ENCODE peak calls at places on chromosomes 16 and 17, in eight cellular contexts. P is pancreas; J is BJ; Y is fibroblast of the aortic adventitia; Z is stimulated activated naive CD4-positive, alpha-beta T cell treated with Interleukin-2 at 50 U/mL for 16 hours; G is 8988T; E is activated CD4-positive, CD25-positive, alpha-beta regulatory T cell; O is stimulated activated naive CD8-positive, alpha-beta T cell treated with anti-CD3 and anti-CD28 coated beads, Interleukin-15, Interleukin-2, amounts not matched to agents 100 U/mL and 50 U/mL, for 24 hours. L is an unnamed sample.

GRCh38 chr16:27303256-27304100 is 10.3 kb upstream of the IL4R start:
- DNase-seq in G (no peak), O (peak; percentile 2), J (no peak), P (no peak), E (no peak), Y (no peak), Z (no peak), L (no peak)

GRCh38 chr17:60325730-60326524 is 66.0 kb downstream of the USP32 start:
- DNase-seq in O (no peak), Z (no peak), P (no peak), E (no peak), J (no peak), Y (no peak), G (no peak), L (no peak)

GRCh38 chr17:65688307-65688706 is 126.9 kb upstream of the AXIN2 start:
- DNase-seq in J (no peak), Y (no peak), E (no peak), G (no peak), O (no peak), Z (no peak), P (no peak), L (no peak)

GRCh38 chr17:68101992-68102758 is 66.6 kb downstream of the KPNA2 start:
- DNase-seq in G (no peak), O (peak; percentile 19), J (no peak), Z (peak; percentile 11), P (peak; percentile 16), E (no peak), Y (peak; percentile 6), L (no peak)

GRCh38 chr16:22181426-22181825 is 19.1 kb downstream of the SDR42E2 start:
- DNase-seq in P (no peak), O (no peak), G (no peak), J (no peak), E (no peak), Z (no peak), Y (no peak), L (no peak)

GRCh38 chr16:83070416-83071199 is 443.8 kb downstream of the CDH13 start:
- DNase-seq in E (no peak), O (no peak), G (no peak), Y (no peak), P (no peak), Z (no peak), J (peak; percentile 1), L (no peak)

GRCh38 chr17:81487487-81488275 is 24.9 kb downstream of the ACTG1 start:
- DNase-seq in Y (peak; percentile 52), G (peak; percentile 96), Z (peak; percentile 71), E (peak; percentile 52), J (no peak), O (peak; percentile 87), P (peak; percentile 78), L (peak; percentile 67)

GRCh38 chr17:33977729-33978514 is 277.2 kb upstream of the CCL2 start:
- DNase-seq in E (no peak), Y (no peak), P (no peak), Z (no peak), G (no peak), J (no peak), O (no peak), L (no peak)

GRCh38 chr16:27273670-27274522 is 5.3 kb upstream of the NSMCE1 start:
- DNase-seq in Y (no peak), E (no peak), P (no peak), G (no peak), Z (no peak), O (peak; percentile 64), J (no peak), L (no peak)

GRCh38 chr17:81489012-81489968 is 23.3 kb downstream of the ACTG1 start:
- DNase-seq in J (no peak), E (no peak), Z (no peak), O (no peak), Y (no peak), P (no peak), G (no peak), L (no peak)

GRCh38 chr17:57422574-57423164 is 166.3 kb downstream of the MSI2 start:
- DNase-seq in G (no peak), E (no peak), Y (peak; percentile 54), J (no peak), O (peak; percentile 33), P (no peak), Z (no peak), L (no peak)

GRCh38 chr17:27323538-27324212 is 29.8 kb downstream of the WSB1 start:
- DNase-seq in O (no peak), J (peak; percentile 31), E (no peak), P (no peak), Z (no peak), Y (peak; percentile 83), G (no peak), L (no peak)

GRCh38 chr17:82242977-82243647 is 14.3 kb downstream of the SLC16A3 start:
- DNase-seq in Z (no peak), E (no peak), Y (peak; percentile 84), O (no peak), J (no peak), P (peak; percentile 84), G (no peak), L (no peak)

GRCh38 chr17:49241040-49241439 is 10.5 kb upstream of the PHOSPHO1 start:
- DNase-seq in P (no peak), Y (no peak), O (no peak), Z (no peak), E (no peak), J (no peak), G (no peak), L (no peak)

GRCh38 chr16:85327731-85328664 is 215.7 kb upstream of the CIBAR2 start:
- DNase-seq in J (no peak), P (no peak), E (no peak), G (no peak), Y (no peak), O (no peak), Z (no peak), L (peak; percentile 21)

GRCh38 chr17:16941072-16941641 is 30.8 kb downstream of the TNFRSF13B start:
- DNase-seq in Z (no peak), J (no peak), Y (no peak), E (no peak), G (no peak), P (no peak), O (no peak), L (no peak)

GRCh38 chr17:57295526-57296023 is 39.3 kb downstream of the MSI2 start:
- DNase-seq in G (no peak), Y (no peak), J (peak; percentile 34), P (no peak), O (no peak), E (no peak), Z (no peak), L (no peak)

GRCh38 chr16:64627288-64627687 is 494.6 kb downstream of the CDH11 start:
- DNase-seq in P (no peak), J (no peak), Y (no peak), O (no peak), Z (no peak), G (no peak), E (no peak), L (no peak)

GRCh38 chr16:83307206-83307990 is 500.4 kb upstream of the HSBP1 start:
- DNase-seq in O (no peak), J (no peak), E (no peak), G (no peak), P (no peak), Z (no peak), Y (no peak), L (no peak)

GRCh38 chr16:27515874-27516353 is 33.8 kb downstream of the GTF3C1 start:
- DNase-seq in G (peak; percentile 67), E (no peak), P (peak; percentile 8), Y (no peak), J (no peak), O (peak; percentile 23), Z (no peak), L (no peak)

GRCh38 chr17:50919321-50920040 is 53.3 kb upstream of the TOB1 start:
- DNase-seq in P (peak; percentile 98), J (peak; percentile 42), G (no peak), Y (peak; percentile 80), E (peak; percentile 58), O (peak; percentile 85), Z (peak; percentile 79), L (no peak)

GRCh38 chr17:80457236-80457856 is 19.1 kb downstream of the NPTX1 start:
- DNase-seq in G (no peak), Y (no peak), P (no peak), Z (no peak), J (no peak), O (peak; percentile 34), E (no peak), L (peak; percentile 43)

GRCh38 chr17:49703557-49704277 is 4.0 kb downstream of the SLC35B1 start:
- DNase-seq in G (peak; percentile 60), P (no peak), J (no peak), Z (no peak), Y (peak; percentile 52), E (no peak), O (no peak), L (no peak)

GRCh38 chr17:3843935-3844516 is 2.0 kb downstream of the NCBP3 start:
- DNase-seq in J (no peak), Z (peak; percentile 38), O (peak; percentile 51), P (no peak), Y (peak; percentile 34), E (peak; percentile 14), G (peak; percentile 58), L (no peak)

GRCh38 chr17:31511176-31511540 is 119.7 kb downstream of the RAB11FIP4 start:
- DNase-seq in O (no peak), J (no peak), G (no peak), P (peak; percentile 67), E (no peak), Y (no peak), Z (no peak), L (no peak)

GRCh38 chr17:41002814-41003213 is 3.1 kb upstream of the KRTAP3-2 start:
- DNase-seq in Z (no peak), J (no peak), G (no peak), O (no peak), P (no peak), E (no peak), Y (no peak), L (no peak)

GRCh38 chr17:30031214-30031869 is 85.3 kb upstream of the NSRP1 start:
- DNase-seq in Y (no peak), E (no peak), P (no peak), J (no peak), Z (no peak), O (no peak), G (no peak), L (no peak)

GRCh38 chr16:75116081-75116910 is at the start of gene LDHD:
- DNase-seq in E (no peak), Z (no peak), J (no peak), P (peak; percentile 91), Y (peak; percentile 40), O (no peak), G (peak; percentile 95), L (no peak)

GRCh38 chr17:58956997-58957724 is 149.5 kb downstream of the TRIM37 start:
- DNase-seq in Z (no peak), G (no peak), Y (peak; percentile 45), O (no peak), J (no peak), P (no peak), E (no peak), L (no peak)

GRCh38 chr17:52482271-52482670 is 323.8 kb upstream of the CA10 start:
- DNase-seq in J (no peak), Y (no peak), G (no peak), P (no peak), Z (no peak), O (no peak), E (no peak), L (no peak)